ENCODE peak calls at places on chromosomes 5 and 9, in ten cellular contexts. One of them, this sample, is unnamed. For H3K9me2, the result is how much of the 10 kb centered on the place peaks cover.

GRCh38 chr5:78496373-78496772 is 136.0 kb downstream of the SCAMP1 start:
- DNase-seq in Karpas-422: no peak
- DNase-seq in SK-N-SH: no peak
- DNase-seq in GM23248: peak
- DNase-seq in PC-9: peak
- DNase-seq in MM.1S: no peak
- DNase-seq in PC-3: peak
- DNase-seq in HCT116: no peak
- DNase-seq in OCI-LY7: no peak
- DNase-seq in GM23338: peak
- DNase-seq in this sample: peak

GRCh38 chr5:107808671-107809137 is 138.0 kb upstream of the EFNA5 start:
- DNase-seq in OCI-LY7: no peak
- DNase-seq in Karpas-422: no peak
- DNase-seq in PC-3: no peak
- DNase-seq in HCT116: no peak
- DNase-seq in GM23338: peak
- DNase-seq in MM.1S: no peak
- DNase-seq in SK-N-SH: no peak
- DNase-seq in GM23248: no peak
- DNase-seq in PC-9: no peak
- DNase-seq in this sample: peak

GRCh38 chr5:180816608-180817534 is 14.3 kb upstream of the MGAT1 start:
- DNase-seq in PC-3: no peak
- DNase-seq in HCT116: no peak
- DNase-seq in OCI-LY7: no peak
- DNase-seq in SK-N-SH: no peak
- DNase-seq in Karpas-422: no peak
- DNase-seq in GM23248: no peak
- DNase-seq in GM23338: no peak
- DNase-seq in PC-9: no peak
- DNase-seq in MM.1S: peak
- DNase-seq in this sample: no peak

GRCh38 chr5:72531496-72532190 is 24.4 kb upstream of the ZNF366 start:
- DNase-seq in OCI-LY7: no peak
- DNase-seq in SK-N-SH: no peak
- DNase-seq in PC-9: no peak
- DNase-seq in HCT116: no peak
- DNase-seq in PC-3: peak
- DNase-seq in Karpas-422: no peak
- DNase-seq in GM23248: peak
- DNase-seq in MM.1S: no peak
- DNase-seq in GM23338: no peak
- DNase-seq in this sample: no peak

GRCh38 chr5:15933481-15934207 is 245.9 kb downstream of the MARCHF11 start:
- DNase-seq in Karpas-422: no peak
- DNase-seq in HCT116: no peak
- DNase-seq in GM23248: no peak
- DNase-seq in OCI-LY7: no peak
- DNase-seq in PC-9: no peak
- DNase-seq in GM23338: no peak
- DNase-seq in MM.1S: no peak
- DNase-seq in PC-3: no peak
- DNase-seq in SK-N-SH: no peak
- DNase-seq in this sample: no peak

GRCh38 chr5:149317281-149318048 is 27.8 kb upstream of the GRPEL2 start:
- DNase-seq in PC-9: no peak
- DNase-seq in PC-3: peak
- DNase-seq in GM23338: peak
- DNase-seq in OCI-LY7: peak
- DNase-seq in SK-N-SH: peak
- DNase-seq in HCT116: peak
- DNase-seq in Karpas-422: peak
- DNase-seq in MM.1S: peak
- DNase-seq in GM23248: peak
- DNase-seq in this sample: peak

GRCh38 chr5:137641148-137641547 is 94.7 kb downstream of the KLHL3 start:
- DNase-seq in PC-9: no peak
- DNase-seq in OCI-LY7: no peak
- DNase-seq in HCT116: no peak
- DNase-seq in Karpas-422: no peak
- DNase-seq in SK-N-SH: no peak
- DNase-seq in GM23248: peak
- DNase-seq in GM23338: no peak
- DNase-seq in MM.1S: no peak
- DNase-seq in PC-3: peak
- DNase-seq in this sample: no peak

GRCh38 chr9:127057970-127058644 is 64.3 kb downstream of the ANGPTL2 start:
- DNase-seq in MM.1S: no peak
- DNase-seq in PC-3: no peak
- DNase-seq in GM23248: peak
- DNase-seq in GM23338: no peak
- DNase-seq in PC-9: no peak
- DNase-seq in Karpas-422: no peak
- DNase-seq in SK-N-SH: no peak
- DNase-seq in OCI-LY7: no peak
- DNase-seq in HCT116: no peak
- DNase-seq in this sample: no peak

GRCh38 chr5:395156-395920 is 47.6 kb upstream of the EXOC3 start:
- DNase-seq in GM23338: no peak
- DNase-seq in Karpas-422: no peak
- DNase-seq in SK-N-SH: peak
- DNase-seq in PC-3: peak
- DNase-seq in MM.1S: no peak
- DNase-seq in GM23248: peak
- DNase-seq in PC-9: peak
- DNase-seq in OCI-LY7: no peak
- DNase-seq in HCT116: no peak
- DNase-seq in this sample: peak

GRCh38 chr5:60346391-60346790 is 353.6 kb downstream of the DEPDC1B start:
- DNase-seq in PC-9: no peak
- DNase-seq in HCT116: no peak
- DNase-seq in GM23338: no peak
- DNase-seq in OCI-LY7: no peak
- DNase-seq in SK-N-SH: no peak
- DNase-seq in PC-3: no peak
- DNase-seq in MM.1S: no peak
- DNase-seq in GM23248: peak
- DNase-seq in Karpas-422: no peak
- DNase-seq in this sample: no peak

GRCh38 chr9:107286057-107286456 is 3.0 kb downstream of the RAD23B start:
- DNase-seq in HCT116: no peak
- DNase-seq in PC-9: peak
- DNase-seq in Karpas-422: no peak
- DNase-seq in SK-N-SH: no peak
- DNase-seq in PC-3: peak
- DNase-seq in OCI-LY7: no peak
- DNase-seq in GM23338: no peak
- DNase-seq in MM.1S: no peak
- DNase-seq in GM23248: peak
- DNase-seq in this sample: peak

GRCh38 chr5:95172659-95173058 is 112.2 kb downstream of the MCTP1 start:
- DNase-seq in GM23338: peak
- DNase-seq in HCT116: no peak
- DNase-seq in Karpas-422: no peak
- DNase-seq in PC-9: no peak
- DNase-seq in PC-3: no peak
- DNase-seq in GM23248: no peak
- DNase-seq in MM.1S: no peak
- DNase-seq in OCI-LY7: no peak
- DNase-seq in SK-N-SH: no peak
- DNase-seq in this sample: no peak
- H3K4me3 ChIP-seq in GM23338: no peak
- H3K4me3 ChIP-seq in HCT116: no peak
- H3K4me3 ChIP-seq in Karpas-422: no peak
- H3K4me3 ChIP-seq in PC-9: no peak
- H3K4me3 ChIP-seq in PC-3: no peak
- H3K4me3 ChIP-seq in GM23248: no peak
- H3K4me3 ChIP-seq in MM.1S: no peak
- H3K4me3 ChIP-seq in OCI-LY7: no peak
- H3K4me3 ChIP-seq in SK-N-SH: no peak
- H3K4me3 ChIP-seq in this sample: no peak

GRCh38 chr5:116626945-116627679 is 52.5 kb upstream of the SEMA6A start:
- DNase-seq in OCI-LY7: no peak
- DNase-seq in PC-3: no peak
- DNase-seq in PC-9: no peak
- DNase-seq in HCT116: no peak
- DNase-seq in GM23338: no peak
- DNase-seq in MM.1S: no peak
- DNase-seq in GM23248: no peak
- DNase-seq in SK-N-SH: no peak
- DNase-seq in Karpas-422: no peak
- DNase-seq in this sample: no peak

GRCh38 chr5:116626272-116626723 is 51.7 kb upstream of the SEMA6A start:
- DNase-seq in PC-3: no peak
- DNase-seq in PC-9: no peak
- DNase-seq in Karpas-422: no peak
- DNase-seq in MM.1S: no peak
- DNase-seq in SK-N-SH: no peak
- DNase-seq in GM23338: no peak
- DNase-seq in OCI-LY7: no peak
- DNase-seq in GM23248: peak
- DNase-seq in HCT116: no peak
- DNase-seq in this sample: peak

GRCh38 chr5:116622375-116623075 is 47.9 kb upstream of the SEMA6A start:
- DNase-seq in OCI-LY7: no peak
- DNase-seq in GM23338: no peak
- DNase-seq in HCT116: no peak
- DNase-seq in PC-3: no peak
- DNase-seq in GM23248: no peak
- DNase-seq in MM.1S: no peak
- DNase-seq in PC-9: no peak
- DNase-seq in SK-N-SH: no peak
- DNase-seq in Karpas-422: no peak
- DNase-seq in this sample: no peak

DNA sequence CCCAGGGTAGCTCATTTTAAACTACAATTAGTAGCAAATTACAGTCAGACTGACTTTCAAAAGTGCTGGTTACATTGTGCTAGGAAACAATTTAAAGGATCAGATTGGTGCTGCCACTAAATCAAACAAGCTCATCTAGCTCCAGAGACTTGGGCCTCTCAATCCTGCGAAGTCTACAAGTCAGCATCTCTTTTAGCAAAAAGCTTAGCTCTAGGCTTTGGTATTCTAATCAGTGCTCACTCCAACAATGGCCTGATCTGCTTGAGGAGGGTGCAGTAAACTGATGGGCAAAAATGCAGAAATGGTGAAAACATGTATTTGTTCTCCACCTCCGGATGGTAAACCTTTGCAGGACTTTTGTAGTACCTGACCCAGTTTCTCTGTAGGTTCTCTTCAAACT is 47.0 kb upstream of the SEMA6A start:
- DNase-seq in PC-9: no peak
- DNase-seq in GM23248: no peak
- DNase-seq in SK-N-SH: no peak
- DNase-seq in GM23338: peak
- DNase-seq in MM.1S: no peak
- DNase-seq in Karpas-422: no peak
- DNase-seq in PC-3: no peak
- DNase-seq in HCT116: no peak
- DNase-seq in OCI-LY7: no peak
- DNase-seq in this sample: no peak
- H3K9me2 ChIP-seq in PC-9: under half
- H3K9me2 ChIP-seq in GM23248: under half
- H3K9me2 ChIP-seq in SK-N-SH: under half
- H3K9me2 ChIP-seq in GM23338: under half
- H3K9me2 ChIP-seq in MM.1S: under half
- H3K9me2 ChIP-seq in Karpas-422: under half
- H3K9me2 ChIP-seq in PC-3: under half
- H3K9me2 ChIP-seq in HCT116: under half
- H3K9me2 ChIP-seq in OCI-LY7: under half
- H3K9me2 ChIP-seq in this sample: under half

GRCh38 chr5:141371572-141372475 is 1.8 kb downstream of the PCDHGB3 start:
- DNase-seq in PC-3: no peak
- DNase-seq in GM23338: no peak
- DNase-seq in MM.1S: no peak
- DNase-seq in PC-9: no peak
- DNase-seq in SK-N-SH: no peak
- DNase-seq in OCI-LY7: no peak
- DNase-seq in HCT116: no peak
- DNase-seq in Karpas-422: no peak
- DNase-seq in GM23248: no peak
- DNase-seq in this sample: no peak
- H3K4me3 ChIP-seq in PC-3: no peak
- H3K4me3 ChIP-seq in GM23338: no peak
- H3K4me3 ChIP-seq in MM.1S: no peak
- H3K4me3 ChIP-seq in PC-9: no peak
- H3K4me3 ChIP-seq in SK-N-SH: no peak
- H3K4me3 ChIP-seq in OCI-LY7: no peak
- H3K4me3 ChIP-seq in HCT116: no peak
- H3K4me3 ChIP-seq in Karpas-422: peak
- H3K4me3 ChIP-seq in GM23248: no peak
- H3K4me3 ChIP-seq in this sample: no peak

GRCh38 chr5:158212237-158212636 is 353.3 kb upstream of the CLINT1 start:
- DNase-seq in Karpas-422: no peak
- DNase-seq in SK-N-SH: no peak
- DNase-seq in PC-9: no peak
- DNase-seq in HCT116: no peak
- DNase-seq in GM23338: no peak
- DNase-seq in GM23248: no peak
- DNase-seq in OCI-LY7: no peak
- DNase-seq in PC-3: no peak
- DNase-seq in MM.1S: no peak
- DNase-seq in this sample: no peak

GRCh38 chr5:158203256-158203655 is 344.3 kb upstream of the CLINT1 start:
- DNase-seq in SK-N-SH: no peak
- DNase-seq in GM23248: peak
- DNase-seq in GM23338: no peak
- DNase-seq in PC-9: no peak
- DNase-seq in HCT116: no peak
- DNase-seq in OCI-LY7: no peak
- DNase-seq in MM.1S: no peak
- DNase-seq in Karpas-422: peak
- DNase-seq in PC-3: no peak
- DNase-seq in this sample: no peak

GRCh38 chr5:158209219-158209908 is 350.4 kb upstream of the CLINT1 start:
- DNase-seq in PC-9: no peak
- DNase-seq in GM23248: no peak
- DNase-seq in PC-3: no peak
- DNase-seq in MM.1S: no peak
- DNase-seq in Karpas-422: no peak
- DNase-seq in SK-N-SH: no peak
- DNase-seq in OCI-LY7: no peak
- DNase-seq in HCT116: no peak
- DNase-seq in GM23338: no peak
- DNase-seq in this sample: no peak

GRCh38 chr5:158205992-158206391 is 347.0 kb upstream of the CLINT1 start:
- DNase-seq in SK-N-SH: peak
- DNase-seq in PC-3: no peak
- DNase-seq in MM.1S: no peak
- DNase-seq in HCT116: no peak
- DNase-seq in OCI-LY7: no peak
- DNase-seq in Karpas-422: no peak
- DNase-seq in PC-9: no peak
- DNase-seq in GM23338: no peak
- DNase-seq in GM23248: no peak
- DNase-seq in this sample: no peak

DNA sequence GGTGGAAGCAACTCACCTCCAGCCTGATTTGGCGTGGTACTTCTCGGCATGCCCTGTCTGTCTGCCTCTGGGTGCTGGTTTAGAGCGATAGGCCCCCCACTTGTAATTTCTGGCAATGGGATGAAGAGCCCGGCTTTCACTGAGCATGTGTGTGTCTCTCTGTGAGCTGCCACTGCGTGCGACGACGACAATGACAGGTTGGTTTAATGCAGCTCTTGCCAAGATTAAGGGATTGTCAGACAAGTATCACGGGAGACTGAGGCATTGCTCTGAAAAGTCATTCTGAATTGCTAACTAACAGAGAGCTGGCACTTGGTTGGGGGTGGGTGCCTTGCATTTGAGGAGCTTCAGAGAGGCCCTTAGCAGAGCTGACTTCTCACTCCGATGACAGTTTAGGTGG is 348.8 kb upstream of the CLINT1 start:
- DNase-seq in PC-9: no peak
- DNase-seq in GM23338: no peak
- DNase-seq in OCI-LY7: no peak
- DNase-seq in MM.1S: no peak
- DNase-seq in Karpas-422: no peak
- DNase-seq in PC-3: no peak
- DNase-seq in GM23248: no peak
- DNase-seq in HCT116: no peak
- DNase-seq in SK-N-SH: no peak
- DNase-seq in this sample: no peak
- H3K9me2 ChIP-seq in PC-9: under half
- H3K9me2 ChIP-seq in GM23338: under half
- H3K9me2 ChIP-seq in OCI-LY7: under half
- H3K9me2 ChIP-seq in MM.1S: under half
- H3K9me2 ChIP-seq in Karpas-422: under half
- H3K9me2 ChIP-seq in PC-3: under half
- H3K9me2 ChIP-seq in GM23248: under half
- H3K9me2 ChIP-seq in HCT116: under half
- H3K9me2 ChIP-seq in SK-N-SH: under half
- H3K9me2 ChIP-seq in this sample: under half

This sample was measured in hepatocyte.